ENCODE peak calls at places on chromosomes 4 and X, in nine cellular contexts. R is A549, L is fibroblast of mammary gland, I is lower lobe of right lung, W is small intestine, P is dorsolateral prefrontal cortex, A is hepatocyte, U is neuronal stem cell, Q is fibroblast of lung. S is an unnamed sample.

GRCh38 chrX:134782796-134783195 is 124.5 kb upstream of the PLAC1 start:
- DNase-seq in P (no peak), I (no peak), U (no peak), A (peak), L (peak), W (peak), R (peak), Q (peak), S (peak)

GRCh38 chrX:85017721-85018120 is 14.0 kb downstream of the APOOL start:
- DNase-seq in U (no peak), L (peak), I (no peak), R (no peak), Q (peak), W (no peak), P (no peak), A (no peak), S (peak)

GRCh38 chr4:35167385-35167784 is 1076.9 kb downstream of the ARAP2 start:
- DNase-seq in P (no peak), Q (no peak), R (no peak), U (no peak), A (no peak), L (no peak), W (no peak), I (no peak), S (no peak)

GRCh38 chr4:3291969-3292570 is 751 bp upstream of the RGS12 start:
- DNase-seq in W (peak), L (peak), P (peak), Q (peak), U (no peak), R (peak), I (peak), A (peak), S (peak)

GRCh38 chrX:13377537-13377936 is 57.7 kb upstream of the ATXN3L start:
- DNase-seq in Q (peak), L (peak), R (no peak), W (no peak), A (peak), I (no peak), U (no peak), P (no peak), S (peak)

GRCh38 chr4:118981839-118982381 is 93.3 kb downstream of the SYNPO2 start:
- DNase-seq in R (peak), L (peak), P (peak), I (peak), W (peak), U (peak), Q (peak), A (peak), S (peak)

GRCh38 chrX:149830192-149830873 is 48.6 kb downstream of the MAGEA9 start:
- DNase-seq in U (peak), I (no peak), Q (peak), A (peak), R (no peak), L (peak), W (no peak), P (no peak), S (peak)

GRCh38 chr4:9691221-9692065 is 90.0 kb upstream of the DRD5 start:
- DNase-seq in P (peak), R (peak), U (peak), A (peak), W (peak), L (peak), I (peak), Q (peak), S (peak)

GRCh38 chr4:146186556-146186955 is 11.0 kb downstream of the LSM6 start:
- DNase-seq in R (no peak), U (no peak), I (no peak), A (no peak), W (no peak), L (no peak), P (no peak), Q (no peak), S (no peak)

GRCh38 chrX:35664838-35665237 is 133.3 kb upstream of the MAGEB16 start:
- DNase-seq in Q (no peak), U (no peak), I (no peak), W (peak), A (no peak), R (no peak), P (no peak), L (no peak), S (no peak)

GRCh38 chr4:11471613-11472012 is 42.9 kb upstream of the HS3ST1 start:
- DNase-seq in P (no peak), L (no peak), I (no peak), Q (no peak), R (no peak), U (no peak), W (peak), A (no peak), S (peak)

GRCh38 chr4:83858121-83858520 is 322.2 kb downstream of the GPAT3 start:
- DNase-seq in U (no peak), P (no peak), W (no peak), L (no peak), I (no peak), A (no peak), Q (no peak), R (peak), S (no peak)

GRCh38 chrX:51894697-51895336 is 1.4 kb downstream of the MAGED1 start:
- DNase-seq in I (no peak), U (no peak), L (peak), R (no peak), W (no peak), A (peak), Q (peak), P (no peak), S (peak)

GRCh38 chr4:10139518-10139917 is 22.9 kb upstream of the WDR1 start:
- DNase-seq in W (no peak), L (no peak), R (no peak), P (no peak), A (no peak), U (no peak), Q (no peak), I (no peak), S (no peak)

GRCh38 chr4:80475236-80475635 is 139.7 kb downstream of the CFAP299 start:
- DNase-seq in R (no peak), W (no peak), P (no peak), U (no peak), A (no peak), L (no peak), Q (no peak), I (no peak), S (no peak)

GRCh38 chr4:78612398-78613005 is 60.9 kb downstream of the ANXA3 start:
- DNase-seq in W (peak), L (peak), P (no peak), R (peak), A (peak), Q (peak), U (no peak), I (no peak), S (peak)

GRCh38 chr4:153466637-153467153 is 535 bp downstream of the TMEM131L start:
- DNase-seq in W (no peak), I (no peak), P (no peak), R (no peak), L (no peak), U (no peak), Q (no peak), A (no peak), S (no peak)

GRCh38 chr4:9898596-9899345 is 117.3 kb downstream of the DRD5 start:
- DNase-seq in W (peak), L (peak), Q (peak), U (peak), P (peak), R (peak), I (no peak), A (peak), S (peak)

GRCh38 chr4:184143770-184144564 is 73.7 kb downstream of the ENPP6 start:
- DNase-seq in I (no peak), P (no peak), W (no peak), L (no peak), U (no peak), R (no peak), Q (no peak), A (no peak), S (no peak)

GRCh38 chr4:13511101-13511500 is 27.0 kb upstream of the RAB28 start:
- DNase-seq in Q (no peak), A (no peak), U (no peak), L (peak), P (no peak), R (no peak), I (no peak), W (no peak), S (no peak)

GRCh38 chr4:38384962-38385285 is 279.1 kb upstream of the KLF3 start:
- DNase-seq in R (no peak), P (no peak), W (no peak), L (peak), A (no peak), I (no peak), Q (no peak), U (no peak), S (no peak)

GRCh38 chr4:155593793-155594192 is 72.9 kb upstream of the GUCY1A1 start:
- DNase-seq in R (no peak), W (no peak), Q (no peak), P (no peak), U (no peak), L (no peak), A (no peak), I (no peak), S (no peak)

GRCh38 chr4:52780627-52781354 is 29.6 kb upstream of the ERVMER34-1 start:
- DNase-seq in U (no peak), W (no peak), P (no peak), A (no peak), R (peak), L (peak), Q (peak), I (no peak), S (no peak)

GRCh38 chrX:28609917-28610613 is 22.8 kb downstream of the IL1RAPL1 start:
- DNase-seq in I (no peak), L (no peak), R (no peak), P (no peak), W (no peak), U (no peak), A (no peak), Q (no peak), S (no peak)

DNA sequence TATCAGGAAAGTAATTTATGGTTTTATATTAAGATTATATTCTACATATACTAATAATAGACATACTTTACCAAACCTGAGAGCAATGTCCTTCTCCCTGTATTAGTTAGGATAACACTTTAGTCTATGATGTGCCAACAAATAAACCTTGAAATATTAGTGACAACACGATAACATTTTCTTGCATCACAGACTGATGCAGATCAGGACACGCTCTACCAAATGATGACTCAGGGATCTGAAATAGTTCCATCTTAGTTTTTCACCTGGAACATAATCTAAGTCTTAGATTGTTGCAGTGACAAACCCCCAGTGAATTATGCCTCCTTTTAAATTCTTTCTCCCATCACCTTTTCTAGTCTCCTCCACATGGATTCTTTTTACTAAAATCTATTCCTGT is 214.2 kb downstream of the CLCN4 start:
- DNase-seq in A (no peak), W (no peak), U (no peak), R (no peak), I (no peak), Q (no peak), P (no peak), L (no peak), S (no peak)
- H3K4me3 ChIP-seq in A (no peak), W (no peak), U (no peak), R (no peak), I (no peak), Q (no peak), P (no peak), L (no peak), S (no peak)

GRCh38 chr4:65018313-65018712 is 609.1 kb upstream of the TECRL start:
- DNase-seq in L (no peak), Q (no peak), I (no peak), R (no peak), U (no peak), P (no peak), A (no peak), W (no peak), S (no peak)

GRCh38 chr4:65023877-65024670 is 614.8 kb upstream of the TECRL start:
- DNase-seq in I (no peak), Q (no peak), R (no peak), P (no peak), W (no peak), A (no peak), L (no peak), U (no peak), S (no peak)

DNA sequence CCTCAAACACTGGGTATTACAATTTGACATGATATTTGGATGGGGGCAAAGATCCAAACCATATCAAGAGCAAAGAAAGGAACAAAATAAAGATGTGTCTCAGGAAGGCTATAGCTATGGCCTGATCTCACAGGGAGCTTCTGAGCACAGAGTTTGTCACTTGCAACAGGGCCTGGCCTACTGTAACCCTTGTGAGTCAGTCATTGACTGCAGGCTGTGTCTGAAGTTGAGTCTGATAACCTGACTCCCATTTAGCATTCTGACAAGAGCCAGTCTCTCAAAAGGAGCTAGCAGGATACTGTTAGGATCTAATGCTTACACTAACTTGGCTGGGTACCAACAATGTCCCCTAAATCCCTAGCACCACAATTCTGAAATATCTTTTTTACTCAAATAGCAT is 612.5 kb upstream of the TECRL start:
- DNase-seq in Q (no peak), W (no peak), L (no peak), I (no peak), P (no peak), U (no peak), R (no peak), A (no peak), S (no peak)
- H3K4me3 ChIP-seq in Q (no peak), W (no peak), L (no peak), I (no peak), P (no peak), U (no peak), R (no peak), A (no peak), S (no peak)

GRCh38 chr4:108033348-108033747 is 43.7 kb downstream of the HADH start:
- DNase-seq in P (no peak), W (no peak), L (no peak), R (no peak), A (no peak), I (no peak), U (no peak), Q (no peak), S (no peak)

GRCh38 chr4:108035691-108036090 is 46.0 kb downstream of the HADH start:
- DNase-seq in I (no peak), R (no peak), P (no peak), U (no peak), L (no peak), Q (no peak), A (no peak), W (no peak), S (no peak)

GRCh38 chr4:108031427-108032083 is 41.9 kb downstream of the HADH start:
- DNase-seq in L (peak), W (no peak), Q (no peak), A (no peak), U (no peak), R (no peak), I (no peak), P (no peak), S (no peak)

GRCh38 chr4:108036252-108036651 is 46.6 kb downstream of the HADH start:
- DNase-seq in I (no peak), W (no peak), A (no peak), R (no peak), U (no peak), Q (no peak), L (no peak), P (no peak), S (no peak)

DNA sequence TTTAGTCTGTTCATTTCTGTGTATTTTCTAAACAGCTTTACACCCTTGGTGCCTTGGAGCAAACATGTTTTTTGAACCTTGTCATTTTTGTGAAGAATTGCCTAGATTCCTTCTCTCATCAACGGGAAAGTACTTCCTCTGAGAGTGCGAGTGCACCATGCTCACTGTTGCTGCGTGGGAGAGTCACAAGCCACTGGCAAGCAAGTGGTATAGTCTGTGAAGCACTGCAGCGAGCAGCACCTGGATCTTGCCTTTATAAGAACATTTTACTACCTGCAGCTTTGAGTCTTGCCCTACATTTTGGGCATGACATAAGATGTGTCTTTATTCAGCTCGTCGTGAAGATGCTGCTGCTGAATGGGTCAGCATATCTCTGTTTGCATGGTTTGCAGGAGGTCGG is 44.9 kb downstream of the HADH start:
- DNase-seq in U (no peak), A (no peak), Q (no peak), P (no peak), I (no peak), W (no peak), R (no peak), L (no peak), S (no peak)
- H3K4me3 ChIP-seq in U (no peak), A (no peak), Q (no peak), P (no peak), I (no peak), W (no peak), R (no peak), L (no peak), S (no peak)

GRCh38 chr4:48295116-48295515 is 25.5 kb upstream of the TEC start:
- DNase-seq in Q (no peak), L (no peak), P (no peak), U (no peak), R (no peak), W (no peak), I (no peak), A (no peak), S (peak)
- H3K4me3 ChIP-seq in Q (no peak), L (no peak), P (no peak), U (no peak), R (no peak), W (no peak), I (no peak), A (no peak), S (no peak)

DNA sequence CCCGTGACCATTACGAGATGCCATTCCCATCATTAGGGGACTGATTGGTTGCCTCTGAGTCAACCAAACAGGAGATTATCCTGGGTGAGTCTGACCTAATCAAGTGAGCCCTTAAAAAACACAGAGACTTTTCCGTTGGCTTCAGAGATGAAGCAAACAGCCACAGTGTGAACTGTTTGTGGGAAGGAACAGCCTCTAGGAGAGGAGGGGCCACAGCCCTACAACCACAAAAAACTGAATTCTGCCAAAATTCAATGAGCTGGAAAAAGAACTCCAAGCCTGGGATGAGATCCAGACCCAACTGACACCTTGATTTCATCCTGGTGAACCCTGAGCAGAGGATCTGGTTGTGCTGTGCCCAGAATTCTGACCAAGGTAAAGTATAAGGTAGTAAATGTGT is 31.3 kb upstream of the TBL1X start:
- DNase-seq in W (no peak), A (no peak), U (no peak), P (no peak), L (no peak), Q (no peak), I (no peak), R (no peak), S (no peak)
- H3K4me3 ChIP-seq in W (no peak), A (no peak), U (no peak), P (no peak), L (no peak), Q (no peak), I (no peak), R (no peak), S (no peak)